ENCODE peak calls at places on chromosomes 13 and 19, in five cellular contexts. W is H9, J is endothelial cell of umbilical vein, B is GM23248, P is aorta. Z is an unnamed sample.
A peak's percentile ranks its signal among the peaks of the same experiment; 100 is the strongest.

GRCh38 chr19:4870025-4870700 is 2.7 kb upstream of the PLIN3 start:
- DNase-seq in W (peak; percentile 81), J (peak; percentile 59), B (peak; percentile 97), P (peak; percentile 87), Z (no peak)

GRCh38 chr19:16590876-16591802 is 18.9 kb upstream of the SLC35E1 start:
- DNase-seq in W (no peak), J (no peak), B (no peak), P (no peak), Z (no peak)

GRCh38 chr13:36820222-36820621 is 1.2 kb downstream of the RFXAP start:
- DNase-seq in W (no peak), J (no peak), B (peak; percentile 24), P (no peak), Z (no peak)

GRCh38 chr13:44108345-44108858 is 228.7 kb downstream of the LACC1 start:
- DNase-seq in W (no peak), J (peak; percentile 35), B (no peak), P (no peak), Z (no peak)

GRCh38 chr13:45682494-45683008 is 19.6 kb upstream of the CBY2 start:
- DNase-seq in W (no peak), J (no peak), B (no peak), P (no peak), Z (no peak)

GRCh38 chr19:6577410-6578125 is 13.4 kb downstream of the CD70 start:
- DNase-seq in W (peak; percentile 48), J (peak; percentile 12), B (no peak), P (no peak), Z (peak; percentile 87)

GRCh38 chr13:28754698-28755545 is 36.2 kb upstream of the SLC46A3 start:
- DNase-seq in W (peak; percentile 67), J (peak; percentile 59), B (peak; percentile 26), P (no peak), Z (peak; percentile 79)

GRCh38 chr19:55080121-55080914 is 4.6 kb downstream of the EPS8L1 start:
- DNase-seq in W (peak; percentile 92), J (peak; percentile 47), B (peak; percentile 78), P (no peak), Z (peak; percentile 42)

GRCh38 chr19:15628236-15629002 is 12.3 kb upstream of the CYP4F3 start:
- DNase-seq in W (no peak), J (no peak), B (no peak), P (no peak), Z (no peak)

GRCh38 chr19:2732883-2733282 is 6.9 kb downstream of the SLC39A3 start:
- DNase-seq in W (no peak), J (no peak), B (no peak), P (no peak), Z (no peak)

GRCh38 chr13:30851697-30852096 is 54.4 kb upstream of the MEDAG start:
- DNase-seq in W (no peak), J (no peak), B (no peak), P (no peak), Z (no peak)

GRCh38 chr19:1274081-1274851 is 1.1 kb upstream of the FAM174C start:
- DNase-seq in W (no peak), J (no peak), B (peak; percentile 21), P (no peak), Z (no peak)

GRCh38 chr19:34502582-34503545 is 21.3 kb downstream of the WTIP start:
- DNase-seq in W (no peak), J (no peak), B (peak; percentile 58), P (no peak), Z (no peak)

GRCh38 chr19:35942235-35942634 is 6.1 kb downstream of the LRFN3 start:
- DNase-seq in W (no peak), J (no peak), B (no peak), P (peak; percentile 49), Z (no peak)

GRCh38 chr13:44311011-44311481 is 62.6 kb upstream of the SERP2 start:
- DNase-seq in W (no peak), J (no peak), B (peak; percentile 13), P (no peak), Z (no peak)

GRCh38 chr13:99758465-99759162 is 213.0 kb downstream of the ZIC5 start:
- DNase-seq in W (no peak), J (no peak), B (no peak), P (no peak), Z (no peak)

GRCh38 chr13:48009298-48009697 is 8.2 kb upstream of the SUCLA2 start:
- DNase-seq in W (no peak), J (no peak), B (peak; percentile 90), P (no peak), Z (no peak)

GRCh38 chr19:12721656-12722565 is 1.8 kb downstream of the TNPO2 start:
- DNase-seq in W (peak; percentile 89), J (peak; percentile 78), B (peak; percentile 83), P (peak; percentile 90), Z (peak; percentile 48)

GRCh38 chr13:26914624-26915023 is 154.0 kb upstream of the GPR12 start:
- DNase-seq in W (no peak), J (no peak), B (no peak), P (no peak), Z (no peak)

GRCh38 chr19:5691205-5691929 is 1.3 kb downstream of the RPL36 start:
- DNase-seq in W (peak; percentile 37), J (peak; percentile 60), B (peak; percentile 60), P (no peak), Z (peak; percentile 43)

GRCh38 chr19:50777830-50778303 is 7.6 kb downstream of the GPR32 start:
- DNase-seq in W (peak; percentile 79), J (no peak), B (peak; percentile 63), P (no peak), Z (no peak)

GRCh38 chr19:9342610-9343304 is 18.8 kb downstream of the ZNF559 start:
- DNase-seq in W (no peak), J (no peak), B (peak; percentile 2), P (no peak), Z (no peak)

GRCh38 chr19:31698352-31698751 is 349.1 kb upstream of the TSHZ3 start:
- DNase-seq in W (no peak), J (no peak), B (no peak), P (no peak), Z (no peak)

GRCh38 chr13:23567792-23568480 is 2.3 kb upstream of the TNFRSF19 start:
- DNase-seq in W (peak; percentile 27), J (no peak), B (no peak), P (no peak), Z (no peak)

GRCh38 chr19:1882786-1883692 is 2.3 kb downstream of the ABHD17A start:
- DNase-seq in W (no peak), J (no peak), B (no peak), P (no peak), Z (no peak)

GRCh38 chr13:78067290-78067689 is 148.7 kb upstream of the EDNRB start:
- DNase-seq in W (no peak), J (no peak), B (no peak), P (no peak), Z (no peak)

GRCh38 chr13:32538234-32538620 is 368 bp downstream of the N4BP2L2 start:
- DNase-seq in W (no peak), J (no peak), B (peak; percentile 76), P (peak; percentile 77), Z (no peak)

GRCh38 chr13:99935772-99936171 is 35.8 kb downstream of the ZIC5 start:
- DNase-seq in W (no peak), J (no peak), B (no peak), P (no peak), Z (no peak)

GRCh38 chr13:76683854-76684253 is 202.4 kb downstream of the KCTD12 start:
- DNase-seq in W (no peak), J (no peak), B (no peak), P (no peak), Z (no peak)

DNA sequence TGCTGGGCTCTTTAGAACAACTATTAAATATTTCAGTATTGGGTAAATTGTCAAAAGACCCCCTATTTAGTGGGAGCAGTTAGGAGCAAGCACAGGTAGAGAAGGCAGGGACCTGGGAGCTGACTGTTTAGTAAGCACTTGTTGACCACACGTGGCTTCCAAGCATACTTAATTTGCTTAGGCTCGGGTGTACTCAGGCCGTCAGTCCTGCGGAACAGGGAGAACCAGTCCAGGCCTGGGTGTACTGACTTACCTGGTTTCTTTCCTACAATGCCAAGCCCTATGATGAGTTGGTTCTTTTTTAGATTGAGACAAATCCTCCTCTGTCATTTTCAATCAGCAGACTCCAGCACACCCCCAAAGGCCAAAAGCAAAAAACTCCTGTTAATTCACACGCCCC is 90.0 kb downstream of the WDFY2 start:
- DNase-seq in W (no peak), J (no peak), B (no peak), P (no peak), Z (no peak)
- H3K27ac ChIP-seq in W (no peak overlapping the region), J (no peak overlapping the region), B (no peak overlapping the region), P (no peak overlapping the region), Z (no peak overlapping the region)

DNA sequence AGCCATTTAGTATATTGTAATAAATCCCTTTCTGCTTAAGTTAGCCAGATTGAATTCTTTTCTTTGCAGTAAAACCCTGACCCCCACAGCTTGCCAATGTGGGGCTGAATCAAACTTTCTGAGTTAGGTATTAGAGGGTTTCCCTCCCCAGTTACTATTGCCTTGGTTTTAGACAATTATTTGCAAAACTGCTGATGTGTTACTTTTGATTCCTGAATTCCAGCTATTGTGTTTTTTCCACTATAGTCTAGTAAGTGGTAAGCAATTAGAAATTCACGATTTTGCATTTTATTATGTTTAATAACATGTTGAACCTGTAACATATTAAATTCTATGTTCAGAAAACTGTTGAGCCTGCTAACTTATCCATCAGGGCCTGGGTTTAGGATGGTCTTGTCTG is 391.5 kb downstream of the DLEU7 start:
- DNase-seq in W (no peak), J (no peak), B (no peak), P (no peak), Z (no peak)
- H3K4me1 ChIP-seq in W (peaks cover 9% of the 10 kb centered on the region), J (peaks cover 22% of the 10 kb centered on the region), B (peaks cover 6% of the 10 kb centered on the region), P (peaks cover 1% of the 10 kb centered on the region), Z (no peaks in the 10 kb centered on the region)

DNA sequence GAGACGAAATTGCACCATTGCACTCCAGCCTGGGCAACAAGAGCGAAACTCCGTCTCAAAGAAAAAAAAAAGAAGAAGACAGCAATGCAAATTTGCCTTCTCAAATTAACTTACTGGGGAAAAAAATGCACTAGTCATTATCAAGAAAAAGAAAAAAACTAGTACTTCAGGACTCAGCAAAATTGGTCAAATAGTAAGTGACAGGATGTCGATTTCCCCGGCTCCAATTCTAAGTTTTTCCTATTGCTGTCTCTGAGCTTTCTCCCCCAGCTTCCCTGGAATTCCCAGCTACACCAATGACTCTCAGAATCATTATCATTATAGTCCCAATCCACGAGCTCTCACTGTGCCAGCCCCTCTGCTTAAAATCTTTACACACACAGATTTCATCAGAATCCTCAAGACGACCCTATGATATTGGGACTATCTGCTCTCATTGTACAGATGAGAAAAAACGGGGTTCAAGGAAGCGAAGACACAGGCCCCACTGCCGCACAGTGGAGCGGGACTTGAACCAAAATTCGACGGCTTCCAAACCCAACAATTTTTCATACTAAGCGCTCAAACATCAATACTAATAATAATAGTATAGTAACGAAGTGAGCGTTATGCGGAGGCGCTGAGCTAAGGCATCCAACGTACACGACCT is 597 bp downstream of the C19orf47 start:
- DNase-seq in W (no peak), J (no peak), B (peak; percentile 38), P (no peak), Z (no peak)
- H3K27ac ChIP-seq in W (no peak overlapping the region), J (peak overlapping the region; percentile 83), B (peak overlapping the region; percentile 42), P (no peak overlapping the region), Z (peak overlapping the region; percentile 82)

GRCh38 chr19:56110515-56111448 is 10.3 kb downstream of the ZNF787 start:
- DNase-seq in W (no peak), J (peak; percentile 61), B (no peak), P (no peak), Z (no peak)

GRCh38 chr19:56107626-56108351 is 13.3 kb downstream of the ZNF787 start:
- DNase-seq in W (no peak), J (no peak), B (no peak), P (no peak), Z (no peak)

GRCh38 chr19:56108447-56109195 is 12.5 kb downstream of the ZNF787 start:
- DNase-seq in W (no peak), J (no peak), B (peak; percentile 67), P (peak; percentile 86), Z (no peak)

GRCh38 chr19:56106993-56107392 is 14.1 kb downstream of the ZNF787 start:
- DNase-seq in W (no peak), J (no peak), B (no peak), P (no peak), Z (no peak)

GRCh38 chr19:56109216-56109615 is 11.9 kb downstream of the ZNF787 start:
- DNase-seq in W (no peak), J (no peak), B (peak; percentile 51), P (no peak), Z (no peak)
- H3K4me1 ChIP-seq in W (peaks cover 13% of the 10 kb centered on the region), J (peaks cover 28% of the 10 kb centered on the region), B (peaks cover 13% of the 10 kb centered on the region), P (no peaks in the 10 kb centered on the region), Z (peaks cover 15% of the 10 kb centered on the region)

Z was measured in CD4-positive, CD25-positive, alpha-beta regulatory T cell.